ENCODE peak calls at places on chromosomes 4 and X, in six cellular contexts. Y is CD8-positive, alpha-beta memory T cell; P is right lobe of liver; U is NCI-H524; Q is GM23248; T is ELR. H is an unnamed sample.

GRCh38 chrX:47751670-47752069 is 85.0 kb upstream of the ZNF81 start:
- DNase-seq in U (peak), T (peak), P (peak), Q (peak), Y (peak), H (no peak)

GRCh38 chr4:48704091-48704802 is 75.8 kb downstream of the FRYL start:
- DNase-seq in P (no peak), T (no peak), Y (no peak), U (no peak), Q (no peak), H (no peak)

GRCh38 chr4:3387154-3387942 is 54.4 kb upstream of the HGFAC start:
- DNase-seq in Y (no peak), U (no peak), T (no peak), P (no peak), Q (no peak), H (no peak)

GRCh38 chrX:7347465-7347864 is 199.5 kb upstream of the PUDP start:
- DNase-seq in U (no peak), Q (no peak), T (no peak), P (no peak), Y (no peak), H (no peak)

GRCh38 chrX:39244146-39244545 is 442.9 kb downstream of the MID1IP1 start:
- DNase-seq in Q (peak), T (no peak), Y (no peak), P (no peak), U (no peak), H (no peak)

GRCh38 chr4:112060212-112060611 is 85.0 kb upstream of the FAM241A start:
- DNase-seq in U (no peak), Q (peak), P (no peak), Y (no peak), T (peak), H (no peak)

GRCh38 chr4:2809610-2810180 is 16.8 kb downstream of the SH3BP2 start:
- DNase-seq in U (no peak), P (no peak), Q (no peak), Y (no peak), T (no peak), H (no peak)

GRCh38 chr4:148634476-148634875 is 192.3 kb upstream of the NR3C2 start:
- DNase-seq in U (no peak), T (peak), P (no peak), Q (peak), Y (no peak), H (no peak)

GRCh38 chr4:123113193-123113592 is 190.8 kb upstream of the NUDT6 start:
- DNase-seq in Y (no peak), T (no peak), Q (no peak), U (no peak), P (no peak), H (no peak)

GRCh38 chr4:53507671-53508286 is 83.5 kb downstream of the LNX1 start:
- DNase-seq in Y (no peak), U (no peak), Q (peak), T (no peak), P (peak), H (no peak)

GRCh38 chr4:6470502-6471302 is 1.7 kb downstream of the PPP2R2C start:
- DNase-seq in P (peak), Y (no peak), T (peak), U (no peak), Q (peak), H (no peak)

GRCh38 chr4:25767877-25768475 is 94.8 kb downstream of the SEL1L3 start:
- DNase-seq in P (peak), Q (peak), T (peak), Y (no peak), U (peak), H (no peak)

GRCh38 chr4:170008801-170009200 is 17.4 kb downstream of the MFAP3L start:
- DNase-seq in Q (no peak), P (no peak), U (no peak), Y (no peak), T (no peak), H (no peak)

GRCh38 chr4:88110826-88111225 is 47.6 kb downstream of the ABCG2 start:
- DNase-seq in T (no peak), U (no peak), P (peak), Y (no peak), Q (no peak), H (no peak)

GRCh38 chr4:58042176-58042575 is 932.0 kb upstream of the IGFBP7 start:
- DNase-seq in T (peak), P (no peak), U (no peak), Y (no peak), Q (no peak), H (no peak)

GRCh38 chr4:156521631-156522030 is 450.0 kb downstream of the PDGFC start:
- DNase-seq in Q (no peak), Y (no peak), P (no peak), T (no peak), U (no peak), H (no peak)

GRCh38 chr4:24794916-24795665 is at the start of gene SOD3:
- DNase-seq in Q (peak), T (peak), Y (no peak), U (no peak), P (peak), H (no peak)

GRCh38 chrX:136814847-136815634 is 34.3 kb upstream of the ARHGEF6 start:
- DNase-seq in T (no peak), Y (no peak), U (no peak), Q (no peak), P (peak), H (no peak)

GRCh38 chrX:154594491-154594890 is 9.6 kb downstream of the CTAG1A start:
- DNase-seq in U (no peak), P (no peak), Y (no peak), T (no peak), Q (no peak), H (no peak)

GRCh38 chrX:67693928-67694327 is 150.1 kb downstream of the AR start:
- DNase-seq in P (no peak), Y (no peak), Q (peak), T (peak), U (no peak), H (no peak)

GRCh38 chr4:81635747-81636146 is 164.0 kb upstream of the RASGEF1B start:
- DNase-seq in Q (no peak), P (peak), U (no peak), T (no peak), Y (no peak), H (peak)

GRCh38 chr4:70239497-70239896 is 2.9 kb upstream of the CSN3 start:
- DNase-seq in Y (no peak), U (no peak), Q (no peak), P (no peak), T (no peak), H (no peak)

GRCh38 chr4:125125256-125125655 is 189.5 kb upstream of the FAT4 start:
- DNase-seq in P (no peak), U (no peak), T (no peak), Y (no peak), Q (no peak), H (no peak)

GRCh38 chr4:41799126-41799525 is 50.6 kb upstream of the PHOX2B start:
- DNase-seq in T (no peak), Q (no peak), Y (no peak), P (no peak), U (no peak), H (no peak)

GRCh38 chr4:2750719-2751605 is 5.2 kb downstream of the TNIP2 start:
- DNase-seq in Y (no peak), U (no peak), P (no peak), T (no peak), Q (no peak), H (no peak)

H was measured in B cell.